ENCODE peak calls at places on chromosomes 6 and 20, in nine cellular contexts. H is GM12865, I is astrocyte of the spinal cord, D is sigmoid colon, P is body of pancreas, E is SK-N-SH, M is tibial nerve, C is A549, Z is hepatocyte. L is an unnamed sample.

GRCh38 chr6:101716810-101717209 is 323.3 kb downstream of the GRIK2 start:
- DNase-seq in P (no peak), I (no peak), D (no peak), C (no peak), M (no peak), E (no peak), Z (no peak), H (no peak), L (no peak)

GRCh38 chr6:33878541-33878940 is 74.7 kb upstream of the MLN start:
- DNase-seq in I (no peak), H (no peak), C (no peak), Z (no peak), E (no peak), D (no peak), P (no peak), M (no peak), L (no peak)

GRCh38 chr20:46512943-46513844 is at the start of gene ZNF334:
- DNase-seq in Z (peak; percentile 90), E (peak; percentile 94), I (peak; percentile 42), C (no peak), D (peak; percentile 76), H (peak; percentile 72), M (peak; percentile 33), P (peak; percentile 84), L (peak; percentile 4)

GRCh38 chr6:18147160-18147559 is 7.7 kb downstream of the TPMT start:
- DNase-seq in E (no peak), D (no peak), P (no peak), M (no peak), I (peak; percentile 48), Z (peak; percentile 16), C (no peak), H (no peak), L (peak; percentile 64)

GRCh38 chr20:43341541-43341940 is 116.2 kb upstream of the SRSF6 start:
- DNase-seq in Z (no peak), P (no peak), E (no peak), H (no peak), I (no peak), D (no peak), C (no peak), M (no peak), L (no peak)

GRCh38 chr6:19771753-19772336 is 65.3 kb upstream of the ID4 start:
- DNase-seq in I (no peak), D (no peak), M (no peak), H (no peak), E (no peak), P (no peak), Z (no peak), C (no peak), L (peak; percentile 18)

GRCh38 chr6:158568549-158568948 is 8.7 kb downstream of the TMEM181 start:
- DNase-seq in E (no peak), D (no peak), P (no peak), H (no peak), M (no peak), C (no peak), Z (no peak), I (no peak), L (no peak)

GRCh38 chr6:152993431-152993830 is 9.1 kb downstream of the MTRF1L start:
- DNase-seq in I (no peak), P (no peak), E (peak; percentile 28), C (peak; percentile 22), M (no peak), Z (no peak), D (no peak), H (no peak), L (no peak)

GRCh38 chr20:3760980-3761379 is 6.6 kb downstream of the ADISSP start:
- DNase-seq in M (no peak), P (no peak), D (no peak), I (no peak), H (no peak), Z (no peak), E (no peak), C (no peak), L (no peak)

GRCh38 chr6:153941768-153942167 is 97.3 kb upstream of the OPRM1 start:
- DNase-seq in D (no peak), E (no peak), H (no peak), Z (peak; percentile 67), M (no peak), I (no peak), P (peak; percentile 13), C (no peak), L (no peak)

GRCh38 chr6:44524491-44525227 is 137.2 kb downstream of the CDC5L start:
- DNase-seq in M (no peak), C (no peak), H (peak; percentile 42), D (no peak), E (no peak), P (no peak), Z (no peak), I (no peak), L (no peak)

GRCh38 chr6:69668916-69669315 is 127.9 kb downstream of the LMBRD1 start:
- DNase-seq in P (no peak), Z (no peak), E (peak; percentile 22), H (no peak), C (no peak), I (no peak), M (no peak), D (no peak), L (no peak)

GRCh38 chr6:12806811-12807210 is 90.2 kb downstream of the PHACTR1 start:
- DNase-seq in P (no peak), I (no peak), D (no peak), H (no peak), E (no peak), C (no peak), M (no peak), Z (no peak), L (no peak)
- H3K4me3 ChIP-seq in P (no peak overlapping the region), I (no peak overlapping the region), D (no peak overlapping the region), H (no peak overlapping the region), E (no peak overlapping the region), C (no peak overlapping the region), M (no peak overlapping the region), Z (no peak overlapping the region), L (no peak overlapping the region)

GRCh38 chr20:62855120-62855519 is 6.5 kb downstream of the TCFL5 start:
- DNase-seq in M (no peak), I (no peak), H (no peak), Z (no peak), E (no peak), P (no peak), D (peak; percentile 14), C (no peak), L (no peak)

GRCh38 chr20:62852196-62852595 is 9.4 kb downstream of the TCFL5 start:
- DNase-seq in Z (no peak), H (no peak), D (no peak), M (no peak), E (no peak), I (no peak), P (no peak), C (no peak), L (no peak)

GRCh38 chr20:62856931-62857619 is 4.5 kb downstream of the TCFL5 start:
- DNase-seq in D (peak; percentile 57), M (no peak), C (no peak), Z (no peak), E (no peak), H (no peak), P (no peak), I (no peak), L (no peak)

GRCh38 chr20:62852841-62853240 is 8.8 kb downstream of the TCFL5 start:
- DNase-seq in C (no peak), P (no peak), D (no peak), Z (no peak), M (no peak), H (no peak), I (no peak), E (no peak), L (no peak)

GRCh38 chr20:62854121-62854520 is 7.5 kb downstream of the TCFL5 start:
- DNase-seq in C (no peak), Z (no peak), E (no peak), D (peak; percentile 27), H (no peak), I (no peak), P (no peak), M (no peak), L (no peak)
- TF ChIP-seq CTCF in C (no peak), Z (no peak), E (no peak), D (no peak), H (no peak), I (no peak), P (no peak), M (no peak), L (no peak)

GRCh38 chr6:24122139-24122538 is 3.9 kb upstream of the NRSN1 start:
- DNase-seq in D (no peak), I (no peak), Z (no peak), P (no peak), M (no peak), E (peak; percentile 17), C (no peak), H (no peak), L (no peak)

GRCh38 chr6:24126586-24127192 is 674 bp downstream of the NRSN1 start:
- DNase-seq in D (no peak), C (peak; percentile 19), Z (peak; percentile 84), H (peak; percentile 53), E (peak; percentile 25), M (no peak), P (peak; percentile 49), I (peak; percentile 62), L (peak; percentile 52)

GRCh38 chr6:24125980-24126379 is at the start of gene NRSN1:
- DNase-seq in D (no peak), Z (peak; percentile 57), H (no peak), P (peak; percentile 40), I (no peak), E (peak; percentile 92), M (no peak), C (no peak), L (no peak)

GRCh38 chr6:24131751-24132150 is 5.7 kb downstream of the NRSN1 start:
- DNase-seq in D (no peak), Z (no peak), C (no peak), H (no peak), M (no peak), I (no peak), E (no peak), P (no peak), L (no peak)

GRCh38 chr6:24127316-24127715 is 1.3 kb downstream of the NRSN1 start:
- DNase-seq in M (no peak), C (no peak), I (no peak), E (peak; percentile 26), H (no peak), D (no peak), Z (no peak), P (no peak), L (no peak)
- H3K4me3 ChIP-seq in M (no peak overlapping the region), C (no peak overlapping the region), I (no peak overlapping the region), E (no peak overlapping the region), H (no peak overlapping the region), D (no peak overlapping the region), Z (no peak overlapping the region), P (no peak overlapping the region), L (no peak overlapping the region)

DNA sequence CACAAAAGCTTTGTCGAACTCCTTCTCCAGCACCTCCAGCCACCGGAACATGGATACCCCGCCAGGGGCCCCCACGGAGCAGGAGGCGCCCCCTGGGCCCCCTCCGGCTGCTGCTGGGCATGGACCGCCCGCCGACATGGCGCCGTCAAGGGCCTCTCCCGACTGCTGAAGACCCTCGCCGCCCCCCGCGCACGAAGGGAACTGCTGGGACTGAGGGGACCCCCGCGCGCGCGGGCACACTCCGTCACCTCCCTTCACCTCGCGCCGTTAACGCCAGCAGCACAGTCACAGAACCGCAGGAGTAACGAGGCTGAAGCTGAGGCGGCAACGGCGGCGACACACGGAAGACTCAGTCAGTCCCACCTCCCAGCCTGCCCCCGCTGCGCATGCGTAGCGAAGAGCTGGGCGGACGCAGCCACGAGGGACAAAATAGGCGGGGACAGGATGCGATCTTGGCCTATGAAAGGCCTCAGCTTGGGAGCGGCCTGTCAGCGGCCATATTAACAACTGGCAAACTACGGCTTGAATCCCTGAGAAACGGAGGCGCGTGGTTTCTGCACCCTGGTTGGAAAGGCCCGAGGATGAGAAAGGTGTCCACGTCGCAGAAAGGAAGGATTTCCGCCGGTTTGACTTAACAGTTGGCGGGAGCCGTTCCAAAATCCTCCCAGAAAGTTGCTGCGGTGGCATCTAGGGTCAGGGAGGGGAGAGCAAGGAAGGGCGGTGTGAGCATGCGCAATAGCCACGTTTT is at the start of gene GOPC:
- DNase-seq in P (peak; percentile 97), C (peak; percentile 97), D (peak; percentile 98), H (peak; percentile 99), M (peak; percentile 91), I (peak; percentile 99), E (peak; percentile 95), Z (peak; percentile 98), L (peak; percentile 97)
- TF ChIP-seq CTCF in P (no peak), C (no peak), D (no peak), H (peak; percentile 19), M (no peak), I (peak; percentile 1), E (peak; percentile 32), Z (peak; percentile 31), L (no peak)